ENCODE peak calls at places on chromosomes 16 and 17, in four cellular contexts. U is mesenchymal stem cell, S is H9, J is neuronal stem cell. D is an unnamed sample.

GRCh38 chr16:2699791-2700600 is 17.7 kb downstream of the KCTD5 start:
- DNase-seq in U (no peak), J (no peak), S (no peak), D (no peak)

GRCh38 chr16:61862221-61862620 is 174.0 kb downstream of the CDH8 start:
- DNase-seq in S (no peak), U (no peak), J (no peak), D (no peak)

GRCh38 chr17:38545531-38546225 is 60.1 kb downstream of the SRCIN1 start:
- DNase-seq in S (no peak), J (no peak), U (no peak), D (no peak)

GRCh38 chr17:59756236-59756818 is 48.9 kb downstream of the VMP1 start:
- DNase-seq in U (peak), J (no peak), S (no peak), D (no peak)

GRCh38 chr17:3641717-3642486 is 5.3 kb downstream of the CTNS start:
- DNase-seq in S (no peak), J (no peak), U (no peak), D (no peak)

GRCh38 chr16:66569827-66570405 is 3.7 kb downstream of the CMTM1 start:
- DNase-seq in S (no peak), J (no peak), U (peak), D (peak)

GRCh38 chr16:1791943-1792812 is 1.3 kb downstream of the IGFALS start:
- DNase-seq in U (no peak), J (no peak), S (no peak), D (no peak)

GRCh38 chr17:29929006-29929543 is 953 bp downstream of the SSH2 start:
- DNase-seq in J (peak), U (peak), S (peak), D (no peak)

GRCh38 chr17:59254742-59255141 is 34.4 kb downstream of the GDPD1 start:
- DNase-seq in J (no peak), S (no peak), U (no peak), D (peak)

GRCh38 chr17:48927978-48928716 is 16.5 kb downstream of the SNF8 start:
- DNase-seq in J (no peak), U (no peak), S (no peak), D (no peak)

GRCh38 chr16:9366048-9366969 is 274.9 kb downstream of the HAPSTR1 start:
- DNase-seq in U (no peak), J (no peak), S (no peak), D (no peak)

GRCh38 chr16:67201411-67202345 is 2.7 kb downstream of the ELMO3 start:
- DNase-seq in J (no peak), U (no peak), S (no peak), D (no peak)

GRCh38 chr17:39674702-39675389 is 6.6 kb downstream of the PNMT start:
- DNase-seq in S (peak), U (no peak), J (no peak), D (peak)

GRCh38 chr16:19696312-19696711 is 21.7 kb downstream of the KNOP1 start:
- DNase-seq in U (peak), J (no peak), S (no peak), D (no peak)

GRCh38 chr17:3037259-3037658 is 26.1 kb downstream of the OR1D5 start:
- DNase-seq in U (no peak), J (no peak), S (no peak), D (no peak)

GRCh38 chr17:56762988-56763387 is 70.7 kb downstream of the C17orf67 start:
- DNase-seq in S (no peak), J (no peak), U (no peak), D (no peak)

GRCh38 chr17:44008205-44008909 is 3.9 kb downstream of the NAGS start:
- DNase-seq in S (peak), J (no peak), U (no peak), D (no peak)

GRCh38 chr16:87854053-87854906 is 15.0 kb downstream of the SLC7A5 start:
- DNase-seq in J (no peak), S (no peak), U (no peak), D (no peak)

GRCh38 chr17:13000561-13000960 is 17.3 kb downstream of the ELAC2 start:
- DNase-seq in J (no peak), S (no peak), U (no peak), D (no peak)

GRCh38 chr16:89315271-89315670 is 97.8 kb downstream of the ZNF778 start:
- DNase-seq in S (no peak), U (no peak), J (no peak), D (no peak)

GRCh38 chr16:15502041-15502725 is 67.8 kb downstream of the BMERB1 start:
- DNase-seq in J (no peak), U (peak), S (no peak), D (peak)

GRCh38 chr17:83065660-83066542 is 13.5 kb upstream of the METRNL start:
- DNase-seq in U (no peak), S (no peak), J (no peak), D (no peak)

GRCh38 chr16:87970206-87970605 is 19.0 kb downstream of the BANP start:
- DNase-seq in S (no peak), U (no peak), J (no peak), D (no peak)

GRCh38 chr17:11996722-11997146 is 541 bp downstream of the ZNF18 start:
- DNase-seq in J (no peak), S (no peak), U (peak), D (peak)

GRCh38 chr16:2091722-2092620 is 43.7 kb downstream of the PKD1 start:
- DNase-seq in U (peak), S (peak), J (no peak), D (no peak)

GRCh38 chr16:53822936-53823529 is 119.1 kb downstream of the FTO start:
- DNase-seq in S (no peak), J (no peak), U (no peak), D (no peak)

GRCh38 chr17:57527437-57528083 is 217.5 kb downstream of the CCDC182 start:
- DNase-seq in S (no peak), J (peak), U (no peak), D (no peak)

GRCh38 chr16:73231969-73232554 is 184.1 kb upstream of the ZFHX3 start:
- DNase-seq in S (no peak), U (no peak), J (no peak), D (no peak)

GRCh38 chr17:17758443-17758842 is 77.2 kb downstream of the RAI1 start:
- DNase-seq in U (no peak), J (no peak), S (no peak), D (no peak)

DNA sequence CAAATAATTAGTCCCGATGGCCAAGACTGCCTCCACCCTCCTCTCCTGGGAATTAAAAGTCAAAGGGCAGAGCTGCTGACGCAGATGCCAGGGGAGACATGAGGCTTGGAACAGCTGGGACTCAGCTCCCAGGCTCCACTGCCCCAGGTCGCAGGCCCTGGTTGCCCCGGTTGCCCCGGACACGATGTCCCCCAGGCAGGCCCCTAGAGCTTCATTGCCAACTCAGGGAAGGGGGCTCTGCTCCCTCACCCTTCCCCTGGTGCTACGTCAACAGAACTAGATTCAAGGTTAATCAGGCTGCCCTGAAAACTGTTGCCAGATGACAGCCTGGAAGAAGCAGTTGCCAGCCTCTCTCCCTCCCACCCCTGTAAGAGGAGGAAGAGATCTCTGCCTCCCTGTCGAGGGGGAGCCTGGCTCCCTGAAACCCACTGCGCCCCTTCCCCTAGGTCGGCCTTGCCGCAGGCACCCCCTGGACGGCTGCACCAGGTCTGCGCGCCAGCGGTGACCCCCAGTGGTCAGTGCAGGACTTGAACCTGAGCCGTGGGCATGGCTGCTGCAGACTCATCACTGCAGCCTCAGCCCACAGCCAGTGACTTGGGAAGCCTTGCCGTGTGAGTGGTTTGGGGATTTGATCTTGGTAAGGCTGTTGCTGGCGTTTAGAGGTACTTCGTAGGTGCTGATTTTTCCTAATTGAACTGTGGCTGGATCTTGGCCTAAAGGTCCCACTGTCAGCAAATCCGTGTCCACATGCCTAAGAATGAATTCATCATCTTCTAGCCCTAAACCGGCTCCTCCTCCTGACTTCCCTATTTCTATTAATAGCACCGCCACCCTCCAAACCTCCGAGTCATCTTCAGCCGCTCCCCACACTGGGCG is 84.1 kb upstream of the TOB1 start:
- DNase-seq in J (no peak), S (peak), U (peak), D (peak)
- H2BK12ac ChIP-seq in J (peak), S (no peak), U (peak), D (peak)

GRCh38 chr17:19753661-19754463 is 5.8 kb upstream of the ALDH3A1 start:
- DNase-seq in J (no peak), U (no peak), S (no peak), D (no peak)
- H2BK12ac ChIP-seq in J (no peak), U (no peak), S (no peak), D (no peak)

GRCh38 chr17:21358185-21358584 is 18.0 kb upstream of the KCNJ12 start:
- DNase-seq in S (no peak), U (no peak), J (no peak), D (no peak)

GRCh38 chr17:21359483-21359840 is 16.7 kb upstream of the KCNJ12 start:
- DNase-seq in J (no peak), U (no peak), S (no peak), D (no peak)

GRCh38 chr17:21361020-21361809 is 14.9 kb upstream of the KCNJ12 start:
- DNase-seq in J (no peak), S (no peak), U (no peak), D (no peak)

GRCh38 chr17:21358682-21359482 is 17.3 kb upstream of the KCNJ12 start:
- DNase-seq in U (no peak), J (no peak), S (no peak), D (no peak)

GRCh38 chr17:21360048-21360447 is 16.1 kb upstream of the KCNJ12 start:
- DNase-seq in U (no peak), S (no peak), J (no peak), D (no peak)
- H2BK12ac ChIP-seq in U (no peak), S (no peak), J (peak), D (no peak)

GRCh38 chr17:80471922-80472321 is 4.5 kb downstream of the NPTX1 start:
- DNase-seq in S (no peak), J (no peak), U (no peak), D (no peak)
- H2BK12ac ChIP-seq in S (no peak), J (no peak), U (no peak), D (no peak)

DNA sequence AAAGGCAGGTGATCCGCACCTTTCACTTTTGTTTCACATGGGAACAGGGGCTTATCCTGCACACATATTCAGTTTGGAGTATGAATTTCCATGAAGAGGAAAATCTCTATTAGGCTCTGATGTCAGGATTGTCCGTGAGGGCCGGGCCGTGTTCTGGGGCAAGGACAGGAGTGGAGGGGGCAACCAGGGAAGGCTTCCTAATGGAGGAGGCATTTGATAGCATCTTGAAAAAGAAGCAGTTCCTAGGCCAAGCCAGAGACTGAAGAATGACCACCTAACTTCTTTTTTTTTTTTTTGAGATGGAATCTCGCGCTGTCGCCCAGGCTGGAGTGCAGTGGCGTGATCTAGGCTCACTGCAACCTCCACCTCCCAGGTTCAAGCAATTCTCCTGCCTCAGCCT is 174.2 kb downstream of the SEC14L1 start:
- DNase-seq in U (no peak), S (no peak), J (no peak), D (no peak)
- H2BK12ac ChIP-seq in U (peak), S (no peak), J (no peak), D (no peak)

GRCh38 chr16:11194913-11195312 is 61.1 kb downstream of the SOCS1 start:
- DNase-seq in U (no peak), S (no peak), J (no peak), D (no peak)
- H2BK12ac ChIP-seq in U (no peak), S (no peak), J (no peak), D (no peak)